ENCODE peak calls at places on chromosome 2, in six cellular contexts. One of them, this sample, is unnamed.
A peak's percentile ranks its signal among the peaks of the same experiment; 100 is the strongest.

GRCh38 chr2:229800997-229801754 is 86.8 kb upstream of the DNER start:
- DNase-seq in sigmoid colon: no peak
- DNase-seq in nucleus accumbens: peak; percentile 13
- DNase-seq in T-helper 1 cell: peak; percentile 20
- DNase-seq in CD8-positive, alpha-beta memory T cell: peak; percentile 71
- DNase-seq in NCI-H510A treated with DMSO at 0.1 percent for 48 hours: peak; percentile 56
- DNase-seq in this sample: no peak

GRCh38 chr2:73986085-73986680 is 1.5 kb downstream of the TET3 start:
- DNase-seq in sigmoid colon: no peak
- DNase-seq in nucleus accumbens: no peak
- DNase-seq in T-helper 1 cell: no peak
- DNase-seq in CD8-positive, alpha-beta memory T cell: peak; percentile 54
- DNase-seq in NCI-H510A treated with DMSO at 0.1 percent for 48 hours: peak; percentile 16
- DNase-seq in this sample: no peak

GRCh38 chr2:119484834-119485233 is 39.4 kb downstream of the SCTR start:
- DNase-seq in sigmoid colon: no peak
- DNase-seq in nucleus accumbens: no peak
- DNase-seq in T-helper 1 cell: no peak
- DNase-seq in CD8-positive, alpha-beta memory T cell: no peak
- DNase-seq in NCI-H510A treated with DMSO at 0.1 percent for 48 hours: no peak
- DNase-seq in this sample: no peak

GRCh38 chr2:44016282-44016681 is 20.5 kb upstream of the LRPPRC start:
- DNase-seq in sigmoid colon: no peak
- DNase-seq in nucleus accumbens: no peak
- DNase-seq in T-helper 1 cell: no peak
- DNase-seq in CD8-positive, alpha-beta memory T cell: no peak
- DNase-seq in NCI-H510A treated with DMSO at 0.1 percent for 48 hours: no peak
- DNase-seq in this sample: no peak

GRCh38 chr2:88658890-88659881 is 31.9 kb upstream of the EIF2AK3 start:
- DNase-seq in sigmoid colon: peak; percentile 76
- DNase-seq in nucleus accumbens: no peak
- DNase-seq in T-helper 1 cell: no peak
- DNase-seq in CD8-positive, alpha-beta memory T cell: no peak
- DNase-seq in NCI-H510A treated with DMSO at 0.1 percent for 48 hours: peak; percentile 94
- DNase-seq in this sample: peak; percentile 95

GRCh38 chr2:32930436-32930835 is 16.3 kb upstream of the LTBP1 start:
- DNase-seq in sigmoid colon: no peak
- DNase-seq in nucleus accumbens: no peak
- DNase-seq in T-helper 1 cell: no peak
- DNase-seq in CD8-positive, alpha-beta memory T cell: no peak
- DNase-seq in NCI-H510A treated with DMSO at 0.1 percent for 48 hours: no peak
- DNase-seq in this sample: no peak

GRCh38 chr2:204655101-204655500 is 109.8 kb downstream of the PARD3B start:
- DNase-seq in sigmoid colon: no peak
- DNase-seq in nucleus accumbens: no peak
- DNase-seq in T-helper 1 cell: no peak
- DNase-seq in CD8-positive, alpha-beta memory T cell: no peak
- DNase-seq in NCI-H510A treated with DMSO at 0.1 percent for 48 hours: no peak
- DNase-seq in this sample: no peak

GRCh38 chr2:105754011-105754410 is 9.3 kb downstream of the NCK2 start:
- DNase-seq in sigmoid colon: no peak
- DNase-seq in nucleus accumbens: no peak
- DNase-seq in T-helper 1 cell: no peak
- DNase-seq in CD8-positive, alpha-beta memory T cell: peak; percentile 63
- DNase-seq in NCI-H510A treated with DMSO at 0.1 percent for 48 hours: no peak
- DNase-seq in this sample: no peak

GRCh38 chr2:43837831-43838559 is 644 bp downstream of the ABCG5 start:
- DNase-seq in sigmoid colon: no peak
- DNase-seq in nucleus accumbens: no peak
- DNase-seq in T-helper 1 cell: no peak
- DNase-seq in CD8-positive, alpha-beta memory T cell: no peak
- DNase-seq in NCI-H510A treated with DMSO at 0.1 percent for 48 hours: no peak
- DNase-seq in this sample: no peak

GRCh38 chr2:162318280-162319222 is at the start of gene IFIH1:
- DNase-seq in sigmoid colon: peak; percentile 94
- DNase-seq in nucleus accumbens: peak; percentile 46
- DNase-seq in T-helper 1 cell: peak; percentile 64
- DNase-seq in CD8-positive, alpha-beta memory T cell: peak; percentile 84
- DNase-seq in NCI-H510A treated with DMSO at 0.1 percent for 48 hours: peak; percentile 66
- DNase-seq in this sample: peak; percentile 74

GRCh38 chr2:238235331-238235732 is 4.5 kb downstream of the HES6 start:
- DNase-seq in sigmoid colon: peak; percentile 64
- DNase-seq in nucleus accumbens: no peak
- DNase-seq in T-helper 1 cell: no peak
- DNase-seq in CD8-positive, alpha-beta memory T cell: no peak
- DNase-seq in NCI-H510A treated with DMSO at 0.1 percent for 48 hours: no peak
- DNase-seq in this sample: no peak

This sample was measured in DMS153.